ENCODE peak calls at places on chromosomes 7 and 10, in seven cellular contexts. U is breast epithelium, M is heart left ventricle, D is cardiac muscle cell, E is endothelial cell of umbilical vein, F is endodermal cell, B is right cardiac atrium. H is an unnamed sample.
A peak's percentile ranks its signal among the peaks of the same experiment; 100 is the strongest.

GRCh38 chr10:22479419-22479818 is 134.1 kb downstream of the SPAG6 start:
- DNase-seq in U (no peak), M (no peak), F (no peak), D (no peak), B (peak; percentile 75), E (no peak), H (peak; percentile 32)

GRCh38 chr7:100684534-100685042 is 9.5 kb downstream of the GIGYF1 start:
- DNase-seq in M (no peak), U (no peak), E (no peak), F (no peak), D (no peak), B (no peak), H (no peak)

GRCh38 chr10:80996615-80997193 is 459.0 kb downstream of the SH2D4B start:
- DNase-seq in M (no peak), U (no peak), D (no peak), E (no peak), F (no peak), B (peak; percentile 27), H (no peak)

GRCh38 chr7:120733835-120734234 is 124.1 kb downstream of the TSPAN12 start:
- DNase-seq in F (no peak), D (no peak), E (no peak), B (no peak), U (no peak), M (no peak), H (no peak)

GRCh38 chr7:138556771-138557484 is 96.9 kb downstream of the TRIM24 start:
- DNase-seq in D (no peak), U (no peak), B (no peak), E (no peak), M (no peak), F (no peak), H (no peak)

GRCh38 chr7:75915416-75916156 is 631 bp downstream of the POR start:
- DNase-seq in M (no peak), F (peak; percentile 70), D (no peak), E (peak; percentile 41), U (no peak), B (peak; percentile 57), H (peak; percentile 44)

GRCh38 chr10:47408606-47409005 is 24.5 kb upstream of the ZNF488 start:
- DNase-seq in B (no peak), E (no peak), U (no peak), M (no peak), F (no peak), D (no peak), H (no peak)

GRCh38 chr10:43112608-43112961 is 25.7 kb upstream of the CSGALNACT2 start:
- DNase-seq in U (no peak), M (no peak), B (peak; percentile 21), F (no peak), D (no peak), E (no peak), H (no peak)

GRCh38 chr7:23184709-23185354 is 3.0 kb downstream of the NUP42 start:
- DNase-seq in E (peak; percentile 45), M (no peak), U (no peak), B (peak; percentile 49), F (peak; percentile 52), D (peak; percentile 29), H (no peak)

GRCh38 chr7:97480700-97481410 is 251.0 kb upstream of the TAC1 start:
- DNase-seq in E (no peak), F (no peak), D (peak; percentile 37), B (no peak), M (no peak), U (no peak), H (no peak)

GRCh38 chr10:43759216-43759615 is 110.5 kb upstream of the ZNF32 start:
- DNase-seq in D (no peak), F (no peak), B (no peak), M (no peak), E (no peak), U (no peak), H (no peak)

GRCh38 chr7:44615149-44615611 is 8.8 kb downstream of the OGDH start:
- DNase-seq in B (peak; percentile 66), F (no peak), U (no peak), M (peak; percentile 66), D (no peak), E (peak; percentile 40), H (no peak)

GRCh38 chr10:71634531-71635164 is 84.9 kb downstream of the C10orf105 start:
- DNase-seq in U (no peak), E (no peak), F (no peak), D (peak; percentile 54), B (no peak), M (peak; percentile 65), H (no peak)

GRCh38 chr7:81833401-81833800 is 63.6 kb upstream of the HGF start:
- DNase-seq in U (no peak), E (no peak), F (no peak), B (no peak), D (no peak), M (no peak), H (no peak)

GRCh38 chr10:21292763-21293517 is 232.5 kb downstream of the SKIDA1 start:
- DNase-seq in B (peak; percentile 86), U (peak; percentile 58), D (peak; percentile 72), E (peak; percentile 82), M (peak; percentile 72), F (peak; percentile 88), H (no peak)

GRCh38 chr10:21820952-21821351 is 182.6 kb downstream of the DNAJC1 start:
- DNase-seq in E (no peak), B (no peak), M (no peak), F (no peak), D (no peak), U (no peak), H (no peak)

GRCh38 chr7:78218051-78218450 is 419.5 kb downstream of the PHTF2 start:
- DNase-seq in U (no peak), D (no peak), B (no peak), F (no peak), M (no peak), E (no peak), H (no peak)

GRCh38 chr10:73953665-73954064 is 42.7 kb downstream of the PLAU start:
- DNase-seq in U (no peak), D (no peak), M (no peak), E (no peak), F (no peak), B (no peak), H (no peak)

GRCh38 chr10:4596951-4597350 is 229.1 kb upstream of the AKR1E2 start:
- DNase-seq in B (no peak), U (no peak), E (no peak), M (no peak), F (no peak), D (no peak), H (no peak)

GRCh38 chr10:7260412-7260900 is 150.4 kb downstream of the SFMBT2 start:
- DNase-seq in U (no peak), M (peak; percentile 86), F (peak; percentile 63), B (peak; percentile 80), E (peak; percentile 64), D (peak; percentile 74), H (no peak)

GRCh38 chr7:114426824-114427223 is 12.2 kb downstream of the FOXP2 start:
- DNase-seq in F (no peak), E (peak; percentile 49), B (no peak), U (no peak), M (no peak), D (peak; percentile 35), H (no peak)

GRCh38 chr10:484441-484924 is 205.0 kb downstream of the DIP2C start:
- DNase-seq in D (peak; percentile 15), M (no peak), E (peak; percentile 26), F (peak; percentile 57), B (peak; percentile 64), U (no peak), H (no peak)

GRCh38 chr7:96080021-96080420 is 241.9 kb downstream of the SLC25A13 start:
- DNase-seq in M (no peak), B (no peak), D (no peak), U (no peak), E (no peak), F (no peak), H (no peak)

GRCh38 chr10:120819366-120819765 is 31.8 kb upstream of the WDR11 start:
- DNase-seq in E (no peak), D (no peak), M (no peak), U (no peak), B (no peak), F (no peak), H (no peak)

GRCh38 chr10:122421054-122421625 is 33.3 kb upstream of the ARMS2 start:
- DNase-seq in E (no peak), B (no peak), M (no peak), F (no peak), U (no peak), D (no peak), H (no peak)

GRCh38 chr10:5665380-5666323 is 743 bp downstream of the ASB13 start:
- DNase-seq in F (no peak), B (peak; percentile 79), M (no peak), U (no peak), E (peak; percentile 16), D (peak; percentile 12), H (peak; percentile 74)

DNA sequence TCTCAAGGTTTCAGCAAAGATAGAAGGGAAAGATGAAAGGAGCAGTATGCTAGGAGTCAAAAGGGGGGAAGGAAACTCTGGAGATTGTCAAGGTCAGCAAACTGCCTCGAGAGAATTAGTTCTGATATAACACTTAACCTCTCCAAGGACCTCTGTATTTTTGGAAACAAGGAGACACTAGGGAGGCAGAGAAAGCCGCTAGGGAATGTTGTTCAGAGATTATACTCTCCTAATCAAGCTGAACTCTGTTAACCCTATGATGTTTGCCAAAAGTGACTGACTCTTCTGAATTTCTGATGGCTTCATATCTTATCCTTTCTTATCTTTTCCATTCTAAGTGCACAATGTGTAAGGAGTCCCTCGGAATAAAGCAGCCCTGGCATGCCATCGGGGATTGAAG is 27.1 kb downstream of the CREM start:
- DNase-seq in U (no peak), B (no peak), M (no peak), F (no peak), E (no peak), D (peak; percentile 87), H (no peak)
- H3K27ac ChIP-seq in U (no peak overlapping the region), B (no peak overlapping the region), M (peak overlapping the region; percentile 41), F (no peak overlapping the region), E (no peak overlapping the region), D (peak overlapping the region; percentile 96), H (no peak overlapping the region)

DNA sequence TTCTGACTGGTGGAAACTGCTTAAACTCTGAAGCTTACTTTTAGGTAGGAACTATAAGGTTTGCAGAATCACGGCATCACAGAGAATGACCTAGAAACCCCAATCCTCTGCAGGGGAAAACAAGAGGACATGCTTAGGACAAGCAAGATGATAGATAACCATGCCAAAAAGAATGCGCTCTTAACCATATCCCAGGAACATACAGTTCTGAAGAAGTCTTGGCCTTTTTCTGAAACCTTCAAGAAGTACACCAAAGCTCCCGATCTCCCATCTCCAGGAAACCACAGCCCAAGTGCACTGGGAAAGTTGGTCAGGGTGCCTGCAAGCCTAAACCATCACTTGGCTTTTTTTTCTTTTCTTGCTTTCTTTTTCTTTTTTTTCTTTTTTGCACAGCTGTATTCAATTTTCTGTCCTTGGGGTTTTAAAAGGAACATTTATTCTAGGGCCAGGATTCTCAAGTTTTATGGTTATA is 12.2 kb upstream of the SVIL start:
- DNase-seq in F (no peak), M (no peak), D (no peak), E (no peak), B (no peak), U (no peak), H (no peak)
- H3K27ac ChIP-seq in F (no peak overlapping the region), M (peak overlapping the region; percentile 86), D (no peak overlapping the region), E (no peak overlapping the region), B (peak overlapping the region; percentile 57), U (peak overlapping the region; percentile 88), H (no peak overlapping the region)

GRCh38 chr10:114061148-114061547 is 17.5 kb downstream of the ADRB1 start:
- DNase-seq in D (no peak), U (no peak), E (no peak), B (no peak), F (no peak), M (no peak), H (no peak)
- H3K27ac ChIP-seq in D (no peak overlapping the region), U (no peak overlapping the region), E (no peak overlapping the region), B (no peak overlapping the region), F (no peak overlapping the region), M (no peak overlapping the region), H (no peak overlapping the region)

GRCh38 chr10:10498781-10499180 is 518.9 kb upstream of the CELF2 start:
- DNase-seq in B (no peak), U (no peak), F (no peak), M (peak; percentile 26), E (no peak), D (no peak), H (no peak)
- H3K27ac ChIP-seq in B (no peak overlapping the region), U (no peak overlapping the region), F (no peak overlapping the region), M (no peak overlapping the region), E (no peak overlapping the region), D (no peak overlapping the region), H (no peak overlapping the region)